ENCODE peak calls at places on chromosomes 6 and 20, in eight cellular contexts. One of them, this sample, is unnamed. For H3K36me3, the result is how much of the 10 kb centered on the place peaks cover.

GRCh38 chr6:166656269-166657206 is 29.5 kb upstream of the RPS6KA2 start:
- DNase-seq in mucosa of descending colon: no peak
- DNase-seq in Caco-2: no peak
- DNase-seq in CD4-positive, CD25-positive, alpha-beta regulatory T cell: no peak
- DNase-seq in CD8-positive, alpha-beta memory T cell: no peak
- DNase-seq in tibial artery: no peak
- DNase-seq in cardiac muscle cell: no peak
- DNase-seq in OCI-LY7: no peak
- DNase-seq in this sample: no peak

GRCh38 chr6:150191809-150192208 is 49.0 kb downstream of the PPP1R14C start:
- DNase-seq in CD4-positive, CD25-positive, alpha-beta regulatory T cell: no peak
- DNase-seq in Caco-2: no peak
- DNase-seq in mucosa of descending colon: no peak
- DNase-seq in cardiac muscle cell: no peak
- DNase-seq in tibial artery: no peak
- DNase-seq in CD8-positive, alpha-beta memory T cell: no peak
- DNase-seq in OCI-LY7: no peak
- DNase-seq in this sample: no peak

GRCh38 chr6:147135211-147135672 is 69.0 kb upstream of the STXBP5 start:
- DNase-seq in tibial artery: no peak
- DNase-seq in OCI-LY7: no peak
- DNase-seq in mucosa of descending colon: no peak
- DNase-seq in CD8-positive, alpha-beta memory T cell: no peak
- DNase-seq in Caco-2: no peak
- DNase-seq in cardiac muscle cell: no peak
- DNase-seq in CD4-positive, CD25-positive, alpha-beta regulatory T cell: no peak
- DNase-seq in this sample: no peak

GRCh38 chr6:36739947-36740817 is 42.6 kb downstream of the RAB44 start:
- DNase-seq in cardiac muscle cell: no peak
- DNase-seq in CD8-positive, alpha-beta memory T cell: no peak
- DNase-seq in tibial artery: no peak
- DNase-seq in mucosa of descending colon: no peak
- DNase-seq in CD4-positive, CD25-positive, alpha-beta regulatory T cell: no peak
- DNase-seq in OCI-LY7: no peak
- DNase-seq in Caco-2: no peak
- DNase-seq in this sample: no peak

GRCh38 chr6:45479834-45480696 is 102.3 kb upstream of the SUPT3H start:
- DNase-seq in cardiac muscle cell: no peak
- DNase-seq in CD8-positive, alpha-beta memory T cell: no peak
- DNase-seq in CD4-positive, CD25-positive, alpha-beta regulatory T cell: no peak
- DNase-seq in OCI-LY7: no peak
- DNase-seq in tibial artery: no peak
- DNase-seq in Caco-2: no peak
- DNase-seq in mucosa of descending colon: no peak
- DNase-seq in this sample: peak

GRCh38 chr6:13194852-13195251 is 133.5 kb downstream of the TBC1D7 start:
- DNase-seq in OCI-LY7: peak
- DNase-seq in mucosa of descending colon: peak
- DNase-seq in CD8-positive, alpha-beta memory T cell: no peak
- DNase-seq in cardiac muscle cell: peak
- DNase-seq in CD4-positive, CD25-positive, alpha-beta regulatory T cell: no peak
- DNase-seq in Caco-2: peak
- DNase-seq in tibial artery: peak
- DNase-seq in this sample: peak

GRCh38 chr20:51331466-51331865 is 211.1 kb downstream of the NFATC2 start:
- DNase-seq in OCI-LY7: no peak
- DNase-seq in CD4-positive, CD25-positive, alpha-beta regulatory T cell: no peak
- DNase-seq in tibial artery: no peak
- DNase-seq in mucosa of descending colon: no peak
- DNase-seq in cardiac muscle cell: no peak
- DNase-seq in CD8-positive, alpha-beta memory T cell: no peak
- DNase-seq in Caco-2: no peak
- DNase-seq in this sample: no peak

GRCh38 chr20:63625771-63626423 is 1.0 kb downstream of the GMEB2 start:
- DNase-seq in tibial artery: no peak
- DNase-seq in OCI-LY7: peak
- DNase-seq in Caco-2: peak
- DNase-seq in CD8-positive, alpha-beta memory T cell: no peak
- DNase-seq in mucosa of descending colon: peak
- DNase-seq in CD4-positive, CD25-positive, alpha-beta regulatory T cell: no peak
- DNase-seq in cardiac muscle cell: peak
- DNase-seq in this sample: peak

GRCh38 chr20:7330850-7331249 is 563.4 kb downstream of the BMP2 start:
- DNase-seq in CD8-positive, alpha-beta memory T cell: no peak
- DNase-seq in tibial artery: no peak
- DNase-seq in OCI-LY7: no peak
- DNase-seq in Caco-2: no peak
- DNase-seq in CD4-positive, CD25-positive, alpha-beta regulatory T cell: no peak
- DNase-seq in mucosa of descending colon: no peak
- DNase-seq in cardiac muscle cell: no peak
- DNase-seq in this sample: no peak

GRCh38 chr6:13404115-13404891 is 76.0 kb upstream of the TBC1D7 start:
- DNase-seq in cardiac muscle cell: no peak
- DNase-seq in Caco-2: no peak
- DNase-seq in tibial artery: no peak
- DNase-seq in OCI-LY7: no peak
- DNase-seq in mucosa of descending colon: no peak
- DNase-seq in CD4-positive, CD25-positive, alpha-beta regulatory T cell: no peak
- DNase-seq in CD8-positive, alpha-beta memory T cell: no peak
- DNase-seq in this sample: no peak

GRCh38 chr20:47551240-47551639 is 49.6 kb downstream of the NCOA3 start:
- DNase-seq in Caco-2: no peak
- DNase-seq in OCI-LY7: no peak
- DNase-seq in cardiac muscle cell: no peak
- DNase-seq in mucosa of descending colon: no peak
- DNase-seq in tibial artery: no peak
- DNase-seq in CD4-positive, CD25-positive, alpha-beta regulatory T cell: no peak
- DNase-seq in CD8-positive, alpha-beta memory T cell: no peak
- DNase-seq in this sample: no peak

GRCh38 chr6:35017461-35018183 is 123.5 kb downstream of the TCP11 start:
- DNase-seq in Caco-2: no peak
- DNase-seq in cardiac muscle cell: no peak
- DNase-seq in OCI-LY7: no peak
- DNase-seq in mucosa of descending colon: no peak
- DNase-seq in CD8-positive, alpha-beta memory T cell: no peak
- DNase-seq in CD4-positive, CD25-positive, alpha-beta regulatory T cell: no peak
- DNase-seq in tibial artery: peak
- DNase-seq in this sample: no peak

GRCh38 chr6:16239798-16240123 is 1.4 kb downstream of the GMPR start:
- DNase-seq in CD4-positive, CD25-positive, alpha-beta regulatory T cell: no peak
- DNase-seq in tibial artery: peak
- DNase-seq in OCI-LY7: no peak
- DNase-seq in cardiac muscle cell: no peak
- DNase-seq in mucosa of descending colon: no peak
- DNase-seq in CD8-positive, alpha-beta memory T cell: no peak
- DNase-seq in Caco-2: no peak
- DNase-seq in this sample: no peak

GRCh38 chr6:28880894-28881780 is 42.6 kb downstream of the TRIM27 start:
- DNase-seq in CD4-positive, CD25-positive, alpha-beta regulatory T cell: peak
- DNase-seq in mucosa of descending colon: peak
- DNase-seq in OCI-LY7: peak
- DNase-seq in cardiac muscle cell: peak
- DNase-seq in tibial artery: peak
- DNase-seq in CD8-positive, alpha-beta memory T cell: no peak
- DNase-seq in Caco-2: peak
- DNase-seq in this sample: no peak

GRCh38 chr6:56478202-56478601 is 164.5 kb downstream of the DST start:
- DNase-seq in OCI-LY7: no peak
- DNase-seq in mucosa of descending colon: no peak
- DNase-seq in cardiac muscle cell: no peak
- DNase-seq in CD4-positive, CD25-positive, alpha-beta regulatory T cell: no peak
- DNase-seq in tibial artery: no peak
- DNase-seq in CD8-positive, alpha-beta memory T cell: no peak
- DNase-seq in Caco-2: no peak
- DNase-seq in this sample: no peak

GRCh38 chr6:56474531-56474930 is 168.2 kb downstream of the DST start:
- DNase-seq in Caco-2: no peak
- DNase-seq in cardiac muscle cell: no peak
- DNase-seq in mucosa of descending colon: no peak
- DNase-seq in CD8-positive, alpha-beta memory T cell: no peak
- DNase-seq in tibial artery: no peak
- DNase-seq in CD4-positive, CD25-positive, alpha-beta regulatory T cell: no peak
- DNase-seq in OCI-LY7: no peak
- DNase-seq in this sample: no peak

GRCh38 chr6:56479381-56479780 is 163.3 kb downstream of the DST start:
- DNase-seq in mucosa of descending colon: no peak
- DNase-seq in Caco-2: no peak
- DNase-seq in CD4-positive, CD25-positive, alpha-beta regulatory T cell: no peak
- DNase-seq in cardiac muscle cell: no peak
- DNase-seq in OCI-LY7: no peak
- DNase-seq in CD8-positive, alpha-beta memory T cell: no peak
- DNase-seq in tibial artery: no peak
- DNase-seq in this sample: no peak

GRCh38 chr6:56477241-56477640 is 165.4 kb downstream of the DST start:
- DNase-seq in CD8-positive, alpha-beta memory T cell: no peak
- DNase-seq in Caco-2: no peak
- DNase-seq in cardiac muscle cell: no peak
- DNase-seq in OCI-LY7: no peak
- DNase-seq in mucosa of descending colon: no peak
- DNase-seq in CD4-positive, CD25-positive, alpha-beta regulatory T cell: no peak
- DNase-seq in tibial artery: no peak
- DNase-seq in this sample: no peak

DNA sequence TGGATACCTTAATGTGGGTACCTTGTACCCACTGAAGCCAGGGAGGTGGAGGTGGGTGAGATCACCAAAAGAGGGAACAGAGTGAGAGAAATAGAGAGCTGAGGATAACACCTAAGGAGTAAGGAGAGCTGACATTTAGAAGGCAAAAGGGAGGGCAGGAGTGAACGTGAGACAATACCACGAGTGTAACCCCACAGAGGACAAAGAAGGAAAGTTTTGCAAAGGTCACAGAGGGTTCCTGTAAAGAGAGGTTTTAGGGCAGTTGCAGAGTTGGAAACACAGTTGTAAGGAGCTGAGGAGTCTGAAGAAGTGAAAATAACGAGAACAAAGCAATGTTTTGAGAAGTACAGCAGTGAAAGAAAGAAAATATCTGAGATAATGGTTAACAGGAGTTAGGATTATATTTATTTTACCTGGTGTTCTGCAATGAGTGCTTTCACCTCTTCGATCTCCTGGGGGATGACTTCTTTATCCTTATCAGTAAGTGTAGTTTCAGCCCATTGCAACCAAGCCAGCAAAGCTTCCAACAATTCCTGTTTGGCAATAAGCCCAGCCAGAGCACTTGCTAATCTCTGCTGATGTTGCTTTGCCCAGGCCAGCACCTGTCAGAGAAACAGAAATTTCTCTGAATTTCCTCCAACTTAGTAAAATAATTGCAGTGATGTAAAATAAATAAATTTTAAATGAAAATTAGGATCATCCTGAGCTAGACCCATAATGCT is 166.8 kb downstream of the DST start:
- DNase-seq in cardiac muscle cell: peak
- DNase-seq in Caco-2: no peak
- DNase-seq in CD8-positive, alpha-beta memory T cell: no peak
- DNase-seq in OCI-LY7: no peak
- DNase-seq in CD4-positive, CD25-positive, alpha-beta regulatory T cell: no peak
- DNase-seq in tibial artery: no peak
- DNase-seq in mucosa of descending colon: no peak
- DNase-seq in this sample: no peak
- H3K36me3 ChIP-seq in cardiac muscle cell: under half
- H3K36me3 ChIP-seq in Caco-2: under half
- H3K36me3 ChIP-seq in CD8-positive, alpha-beta memory T cell: under half
- H3K36me3 ChIP-seq in OCI-LY7: under half
- H3K36me3 ChIP-seq in CD4-positive, CD25-positive, alpha-beta regulatory T cell: under half
- H3K36me3 ChIP-seq in tibial artery: half or more
- H3K36me3 ChIP-seq in mucosa of descending colon: under half
- H3K36me3 ChIP-seq in this sample: under half

DNA sequence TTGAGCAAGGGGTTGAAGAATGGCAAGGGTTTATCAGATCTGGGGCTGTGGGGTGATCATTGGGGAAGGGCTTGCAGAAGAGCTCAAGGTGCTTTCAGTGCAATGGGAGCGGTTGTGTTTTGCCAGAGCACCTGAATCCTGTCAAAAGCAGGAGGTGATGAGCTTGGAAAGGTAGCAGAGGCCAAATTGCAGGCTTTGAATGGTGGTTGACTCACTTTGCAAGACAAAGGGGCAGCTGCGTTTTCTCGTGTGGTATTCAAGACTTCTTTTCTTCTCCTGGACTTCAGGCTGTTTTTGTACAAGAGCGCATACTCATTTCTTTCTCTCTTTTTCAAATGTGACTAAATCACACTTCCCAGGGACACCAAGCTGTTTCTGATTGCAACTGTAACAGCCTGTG is 32.3 kb downstream of the GHRH start:
- DNase-seq in tibial artery: no peak
- DNase-seq in cardiac muscle cell: no peak
- DNase-seq in CD4-positive, CD25-positive, alpha-beta regulatory T cell: no peak
- DNase-seq in Caco-2: peak
- DNase-seq in CD8-positive, alpha-beta memory T cell: no peak
- DNase-seq in mucosa of descending colon: no peak
- DNase-seq in OCI-LY7: no peak
- DNase-seq in this sample: no peak
- H3K36me3 ChIP-seq in tibial artery: half or more
- H3K36me3 ChIP-seq in cardiac muscle cell: half or more
- H3K36me3 ChIP-seq in CD4-positive, CD25-positive, alpha-beta regulatory T cell: half or more
- H3K36me3 ChIP-seq in Caco-2: under half
- H3K36me3 ChIP-seq in CD8-positive, alpha-beta memory T cell: half or more
- H3K36me3 ChIP-seq in mucosa of descending colon: under half
- H3K36me3 ChIP-seq in OCI-LY7: half or more
- H3K36me3 ChIP-seq in this sample: half or more

GRCh38 chr20:37777012-37777411 is 83.2 kb downstream of the CTNNBL1 start:
- DNase-seq in CD4-positive, CD25-positive, alpha-beta regulatory T cell: no peak
- DNase-seq in CD8-positive, alpha-beta memory T cell: no peak
- DNase-seq in tibial artery: no peak
- DNase-seq in Caco-2: no peak
- DNase-seq in cardiac muscle cell: no peak
- DNase-seq in OCI-LY7: no peak
- DNase-seq in mucosa of descending colon: no peak
- DNase-seq in this sample: no peak
- H3K36me3 ChIP-seq in CD4-positive, CD25-positive, alpha-beta regulatory T cell: under half
- H3K36me3 ChIP-seq in CD8-positive, alpha-beta memory T cell: under half
- H3K36me3 ChIP-seq in tibial artery: under half
- H3K36me3 ChIP-seq in Caco-2: under half
- H3K36me3 ChIP-seq in cardiac muscle cell: under half
- H3K36me3 ChIP-seq in OCI-LY7: half or more
- H3K36me3 ChIP-seq in mucosa of descending colon: under half
- H3K36me3 ChIP-seq in this sample: under half

GRCh38 chr6:7569082-7569481 is 20.9 kb upstream of the SNRNP48 start:
- DNase-seq in CD8-positive, alpha-beta memory T cell: no peak
- DNase-seq in tibial artery: no peak
- DNase-seq in cardiac muscle cell: no peak
- DNase-seq in OCI-LY7: no peak
- DNase-seq in CD4-positive, CD25-positive, alpha-beta regulatory T cell: no peak
- DNase-seq in Caco-2: no peak
- DNase-seq in mucosa of descending colon: no peak
- DNase-seq in this sample: no peak

GRCh38 chr6:7572213-7572943 is 17.6 kb upstream of the SNRNP48 start:
- DNase-seq in tibial artery: no peak
- DNase-seq in cardiac muscle cell: no peak
- DNase-seq in CD8-positive, alpha-beta memory T cell: no peak
- DNase-seq in Caco-2: no peak
- DNase-seq in CD4-positive, CD25-positive, alpha-beta regulatory T cell: no peak
- DNase-seq in OCI-LY7: no peak
- DNase-seq in mucosa of descending colon: no peak
- DNase-seq in this sample: no peak

GRCh38 chr6:7566031-7566556 is 23.9 kb upstream of the SNRNP48 start:
- DNase-seq in cardiac muscle cell: no peak
- DNase-seq in OCI-LY7: no peak
- DNase-seq in CD8-positive, alpha-beta memory T cell: no peak
- DNase-seq in mucosa of descending colon: no peak
- DNase-seq in CD4-positive, CD25-positive, alpha-beta regulatory T cell: no peak
- DNase-seq in tibial artery: no peak
- DNase-seq in Caco-2: no peak
- DNase-seq in this sample: no peak

GRCh38 chr6:7566617-7567173 is 23.3 kb upstream of the SNRNP48 start:
- DNase-seq in mucosa of descending colon: no peak
- DNase-seq in Caco-2: no peak
- DNase-seq in CD4-positive, CD25-positive, alpha-beta regulatory T cell: no peak
- DNase-seq in tibial artery: no peak
- DNase-seq in cardiac muscle cell: no peak
- DNase-seq in OCI-LY7: no peak
- DNase-seq in CD8-positive, alpha-beta memory T cell: no peak
- DNase-seq in this sample: no peak

GRCh38 chr6:7568021-7568420 is 22.0 kb upstream of the SNRNP48 start:
- DNase-seq in cardiac muscle cell: no peak
- DNase-seq in mucosa of descending colon: no peak
- DNase-seq in Caco-2: no peak
- DNase-seq in CD4-positive, CD25-positive, alpha-beta regulatory T cell: no peak
- DNase-seq in tibial artery: no peak
- DNase-seq in CD8-positive, alpha-beta memory T cell: no peak
- DNase-seq in OCI-LY7: no peak
- DNase-seq in this sample: no peak
- H3K36me3 ChIP-seq in cardiac muscle cell: half or more
- H3K36me3 ChIP-seq in mucosa of descending colon: under half
- H3K36me3 ChIP-seq in Caco-2: under half
- H3K36me3 ChIP-seq in CD4-positive, CD25-positive, alpha-beta regulatory T cell: under half
- H3K36me3 ChIP-seq in tibial artery: half or more
- H3K36me3 ChIP-seq in CD8-positive, alpha-beta memory T cell: under half
- H3K36me3 ChIP-seq in OCI-LY7: under half
- H3K36me3 ChIP-seq in this sample: under half

This sample was measured in DND-41.